ENCODE peak calls at places on chromosomes 13 and 19, in seven cellular contexts. E, Q, L, G, A, Z and C are unnamed samples.

GRCh38 chr13:47639716-47640447 is 361.2 kb downstream of the SUCLA2 start:
- DNase-seq in E (no peak), Q (no peak), L (no peak), G (no peak), A (no peak), Z (no peak), C (no peak)

GRCh38 chr19:34075661-34076091 is 96.6 kb upstream of the LSM14A start:
- DNase-seq in E (no peak), Q (no peak), L (no peak), G (no peak), A (no peak), Z (no peak), C (no peak)

GRCh38 chr19:29121684-29122083 is 91.3 kb downstream of the UQCRFS1 start:
- DNase-seq in E (peak; percentile 30), Q (peak; percentile 19), L (no peak), G (no peak), A (peak; percentile 55), Z (peak; percentile 70), C (no peak)

GRCh38 chr13:98978280-98978679 is 416 bp upstream of the DOCK9 start:
- DNase-seq in E (no peak), Q (peak; percentile 92), L (no peak), G (no peak), A (no peak), Z (no peak), C (no peak)

GRCh38 chr13:114124921-114125320 is 7.5 kb downstream of the RASA3 start:
- DNase-seq in E (no peak), Q (peak; percentile 88), L (no peak), G (peak; percentile 62), A (no peak), Z (no peak), C (no peak)

GRCh38 chr13:92175330-92175729 is 776.9 kb downstream of the GPC5 start:
- DNase-seq in E (no peak), Q (peak; percentile 30), L (no peak), G (peak; percentile 10), A (peak; percentile 22), Z (peak; percentile 17), C (no peak)

GRCh38 chr13:112897603-112897955 is 71.4 kb upstream of the MCF2L start:
- DNase-seq in E (no peak), Q (no peak), L (no peak), G (no peak), A (no peak), Z (no peak), C (no peak)

GRCh38 chr13:97141564-97142005 is 80.5 kb upstream of the MBNL2 start:
- DNase-seq in E (peak; percentile 34), Q (peak; percentile 89), L (peak; percentile 88), G (no peak), A (peak; percentile 18), Z (peak; percentile 17), C (peak; percentile 67)

GRCh38 chr19:34838753-34839431 is 65.9 kb upstream of the ZNF599 start:
- DNase-seq in E (no peak), Q (peak; percentile 5), L (peak; percentile 31), G (no peak), A (peak; percentile 47), Z (peak; percentile 89), C (no peak)

GRCh38 chr19:15025237-15025636 is 24.0 kb upstream of the CASP14 start:
- DNase-seq in E (no peak), Q (peak; percentile 4), L (no peak), G (no peak), A (no peak), Z (peak; percentile 27), C (no peak)

GRCh38 chr13:21476893-21477472 is 17.9 kb upstream of the ZDHHC20 start:
- DNase-seq in E (peak; percentile 74), Q (peak; percentile 88), L (peak; percentile 87), G (peak; percentile 82), A (peak; percentile 93), Z (peak; percentile 93), C (peak; percentile 96)

GRCh38 chr13:55160911-55161310 is 1979.8 kb upstream of the PRR20A start:
- DNase-seq in E (no peak), Q (no peak), L (no peak), G (no peak), A (no peak), Z (no peak), C (no peak)

GRCh38 chr13:51832471-51833152 is 12.4 kb downstream of the TMEM272 start:
- DNase-seq in E (peak; percentile 49), Q (peak; percentile 36), L (peak; percentile 26), G (peak; percentile 56), A (no peak), Z (no peak), C (no peak)

GRCh38 chr19:21321134-21321533 is 8.1 kb downstream of the ZNF708 start:
- DNase-seq in E (no peak), Q (peak; percentile 18), L (no peak), G (no peak), A (no peak), Z (no peak), C (no peak)

GRCh38 chr13:93843082-93843481 is 616.5 kb downstream of the GPC6 start:
- DNase-seq in E (no peak), Q (no peak), L (no peak), G (no peak), A (no peak), Z (no peak), C (no peak)

GRCh38 chr19:47102561-47103135 is 10.9 kb downstream of the ZC3H4 start:
- DNase-seq in E (no peak), Q (no peak), L (no peak), G (no peak), A (no peak), Z (no peak), C (no peak)

GRCh38 chr13:65697843-65698242 is 1532.3 kb downstream of the PCDH9 start:
- DNase-seq in E (no peak), Q (no peak), L (no peak), G (no peak), A (no peak), Z (no peak), C (no peak)

GRCh38 chr19:11130824-11131455 is 24.6 kb downstream of the SPC24 start:
- DNase-seq in E (peak; percentile 83), Q (peak; percentile 85), L (peak; percentile 90), G (peak; percentile 81), A (peak; percentile 86), Z (peak; percentile 90), C (peak; percentile 75)

GRCh38 chr13:107275312-107275711 is 707.4 kb upstream of the ARGLU1 start:
- DNase-seq in E (no peak), Q (no peak), L (no peak), G (no peak), A (no peak), Z (no peak), C (no peak)

GRCh38 chr19:16146112-16146511 is 2.6 kb downstream of the HSH2D start:
- DNase-seq in E (no peak), Q (no peak), L (no peak), G (no peak), A (no peak), Z (no peak), C (no peak)

GRCh38 chr13:51614350-51614786 is 30.1 kb downstream of the WDFY2 start:
- DNase-seq in E (no peak), Q (no peak), L (peak; percentile 12), G (peak; percentile 48), A (peak; percentile 29), Z (no peak), C (peak; percentile 52)

GRCh38 chr13:113926951-113927660 is 46.8 kb downstream of the C13orf46 start:
- DNase-seq in E (peak; percentile 20), Q (no peak), L (no peak), G (no peak), A (no peak), Z (peak; percentile 4), C (no peak)

GRCh38 chr19:33402421-33403220 is 29.1 kb downstream of the CEBPG start:
- DNase-seq in E (peak; percentile 10), Q (no peak), L (peak; percentile 38), G (no peak), A (no peak), Z (no peak), C (no peak)

GRCh38 chr19:47221890-47222289 is 9.1 kb downstream of the BBC3 start:
- DNase-seq in E (no peak), Q (no peak), L (no peak), G (no peak), A (no peak), Z (no peak), C (no peak)

DNA sequence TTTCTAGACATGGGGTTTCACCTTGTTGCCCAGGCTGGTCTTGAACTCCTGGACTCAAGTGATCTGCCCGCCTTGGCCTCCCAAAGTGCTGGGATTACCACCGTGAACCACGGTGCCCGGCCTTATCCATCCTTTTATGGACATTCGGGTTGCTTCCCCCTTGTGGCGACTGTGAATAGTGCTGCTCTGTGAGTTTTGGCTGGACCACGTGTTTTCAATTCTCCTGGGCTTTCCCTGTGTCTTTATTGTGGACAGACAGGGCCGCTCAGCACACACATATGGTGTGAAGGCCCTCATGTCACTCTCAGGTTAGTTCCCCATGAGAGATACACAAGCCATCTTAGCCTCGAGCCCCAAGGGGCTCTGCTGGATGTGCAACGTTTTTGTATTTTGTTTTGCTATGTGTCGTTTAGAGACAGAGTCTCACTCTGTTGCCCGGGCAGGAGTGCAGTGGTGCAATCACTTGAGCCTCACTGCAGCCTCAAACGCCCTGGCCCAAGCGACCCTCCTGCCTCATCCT is 40.5 kb downstream of the MAU2 start:
- DNase-seq in E (peak; percentile 83), Q (peak; percentile 95), L (peak; percentile 81), G (peak; percentile 82), A (peak; percentile 83), Z (peak; percentile 87), C (peak; percentile 96)
- TF ChIP-seq CTCF in E (peak; percentile 82), Q (peak; percentile 89), L (peak; percentile 86), G (peak; percentile 71), A (peak; percentile 88), Z (peak; percentile 74), C (peak; percentile 55)

DNA sequence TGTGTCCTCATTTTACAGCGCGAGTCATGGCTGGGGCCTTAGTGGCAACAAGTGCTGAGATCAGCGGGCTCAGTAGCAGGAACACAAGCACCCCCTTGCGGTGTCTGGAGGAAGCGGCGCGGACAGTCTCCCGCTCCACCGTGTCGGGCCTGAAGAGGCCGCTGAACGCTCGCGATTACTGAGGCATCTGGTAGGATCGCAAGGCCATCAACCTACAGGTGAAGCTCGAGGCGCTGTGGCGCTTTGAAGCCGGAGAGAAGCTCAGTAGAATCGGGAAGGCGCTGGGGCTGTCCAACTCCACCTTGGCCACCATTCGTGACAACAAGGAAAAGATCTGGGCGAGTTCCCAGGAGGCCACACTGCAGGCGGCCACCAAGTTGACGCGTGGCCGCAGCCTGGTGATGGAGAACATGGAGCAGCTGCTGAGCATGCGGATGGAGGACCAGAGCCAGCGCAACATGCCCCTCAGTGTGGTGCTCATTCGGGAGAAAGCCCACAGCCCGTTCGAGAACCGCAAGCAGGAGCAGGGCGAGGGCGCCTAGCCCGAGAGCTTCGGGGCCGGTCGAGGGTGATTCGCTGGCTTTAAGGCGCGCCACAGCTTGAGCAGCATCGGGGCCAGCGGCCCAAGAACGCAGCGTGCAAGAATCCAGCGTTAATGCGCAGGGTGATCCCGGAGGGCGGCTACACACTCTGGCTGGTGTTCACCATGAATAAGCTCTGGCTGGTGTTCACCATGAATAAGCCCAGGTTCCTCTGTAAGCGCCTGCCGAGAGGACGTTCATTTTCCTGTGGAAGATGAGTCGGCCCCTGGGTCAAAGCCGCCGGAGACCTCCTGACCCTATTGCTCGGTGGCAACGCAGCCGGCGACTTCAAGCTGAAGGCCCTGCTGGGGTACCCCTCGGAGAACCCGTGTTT is 8.3 kb upstream of the MZF1 start:
- DNase-seq in E (peak; percentile 84), Q (peak; percentile 94), L (peak; percentile 84), G (peak; percentile 90), A (peak; percentile 89), Z (peak; percentile 97), C (peak; percentile 78)
- TF ChIP-seq CTCF in E (peak; percentile 88), Q (peak; percentile 99), L (peak; percentile 78), G (peak; percentile 100), A (peak; percentile 82), Z (peak; percentile 90), C (no peak)

GRCh38 chr19:18521692-18522123 is at the start of gene ELL:
- DNase-seq in E (no peak), Q (no peak), L (no peak), G (no peak), A (no peak), Z (no peak), C (no peak)
- TF ChIP-seq CTCF in E (no peak), Q (no peak), L (no peak), G (no peak), A (no peak), Z (no peak), C (no peak)

GRCh38 chr19:900302-901111 is 7.2 kb downstream of the RNU6-9 start:
- DNase-seq in E (no peak), Q (no peak), L (no peak), G (no peak), A (no peak), Z (peak; percentile 73), C (no peak)
- TF ChIP-seq CTCF in E (no peak), Q (no peak), L (no peak), G (no peak), A (no peak), Z (no peak), C (no peak)